ENCODE peak calls at places on chromosomes 6 and 20, in four cellular contexts. C is H1, D is HepG2, L is K562. Q is an unnamed sample.

GRCh38 chr6:50826803-50827202 is 8.1 kb downstream of the TFAP2B start:
- DNase-seq in C (no peak), D (no peak), L (no peak), Q (no peak)

GRCh38 chr6:18025591-18025990 is 38.2 kb upstream of the KIF13A start:
- DNase-seq in C (no peak), D (no peak), L (no peak), Q (no peak)

GRCh38 chr20:6185268-6185667 is 62.4 kb upstream of the FERMT1 start:
- DNase-seq in C (no peak), D (no peak), L (no peak), Q (no peak)

GRCh38 chr6:41692080-41692675 is 43.2 kb downstream of the TFEB start:
- DNase-seq in C (no peak), D (no peak), L (no peak), Q (no peak)

GRCh38 chr6:143110996-143111395 is 50.3 kb downstream of the AIG1 start:
- DNase-seq in C (no peak), D (no peak), L (no peak), Q (no peak)

GRCh38 chr6:129426343-129426742 is 283.6 kb downstream of the ARHGAP18 start:
- DNase-seq in C (no peak), D (no peak), L (no peak), Q (no peak)

GRCh38 chr6:151627689-151628444 is 134.1 kb downstream of the CCDC170 start:
- DNase-seq in C (no peak), D (peak), L (no peak), Q (no peak)

GRCh38 chr6:7784248-7784647 is 58.3 kb downstream of the BMP6 start:
- DNase-seq in C (no peak), D (no peak), L (no peak), Q (no peak)

GRCh38 chr20:60984666-60985065 is 267.4 kb upstream of the CDH4 start:
- DNase-seq in C (no peak), D (no peak), L (no peak), Q (no peak)

GRCh38 chr6:30570760-30571084 is 520 bp upstream of the ABCF1 start:
- DNase-seq in C (no peak), D (no peak), L (no peak), Q (peak)

GRCh38 chr20:53890434-53891305 is 179.7 kb downstream of the BCAS1 start:
- DNase-seq in C (no peak), D (no peak), L (no peak), Q (no peak)

GRCh38 chr20:50027611-50028105 is 44.9 kb downstream of the SNAI1 start:
- DNase-seq in C (no peak), D (no peak), L (no peak), Q (peak)

GRCh38 chr6:21935561-21936028 is 342.0 kb downstream of the SOX4 start:
- DNase-seq in C (no peak), D (peak), L (peak), Q (no peak)

GRCh38 chr20:58084566-58084965 is 143.9 kb downstream of the ANKRD60 start:
- DNase-seq in C (peak), D (no peak), L (no peak), Q (no peak)

GRCh38 chr6:79076160-79076559 is 1.9 kb downstream of the PHIP start:
- DNase-seq in C (no peak), D (peak), L (peak), Q (no peak)

GRCh38 chr20:7841291-7841966 is 98.8 kb downstream of the HAO1 start:
- DNase-seq in C (no peak), D (no peak), L (no peak), Q (peak)

GRCh38 chr6:30151580-30151979 is 9.4 kb downstream of the TRIM10 start:
- DNase-seq in C (no peak), D (no peak), L (peak), Q (no peak)

GRCh38 chr20:60057866-60058807 is 99.9 kb downstream of the CDH26 start:
- DNase-seq in C (peak), D (no peak), L (peak), Q (no peak)

GRCh38 chr6:107235007-107235406 is 119.7 kb upstream of the BEND3 start:
- DNase-seq in C (no peak), D (peak), L (no peak), Q (no peak)

GRCh38 chr6:110654096-110654820 is 161.0 kb downstream of the CDK19 start:
- DNase-seq in C (no peak), D (peak), L (no peak), Q (peak)

GRCh38 chr6:170026272-170027110 is 264.4 kb downstream of the DLL1 start:
- DNase-seq in C (no peak), D (no peak), L (no peak), Q (no peak)

GRCh38 chr6:156686429-156686939 is 90.7 kb upstream of the ARID1B start:
- DNase-seq in C (no peak), D (peak), L (no peak), Q (peak)

GRCh38 chr6:14396826-14397517 is 279.4 kb downstream of the CD83 start:
- DNase-seq in C (peak), D (no peak), L (peak), Q (no peak)

GRCh38 chr6:53735896-53736295 is 58.9 kb upstream of the LRRC1 start:
- DNase-seq in C (no peak), D (no peak), L (no peak), Q (no peak)

GRCh38 chr6:75481394-75481793 is 12.2 kb downstream of the FILIP1 start:
- DNase-seq in C (no peak), D (no peak), L (no peak), Q (no peak)

GRCh38 chr20:36197271-36197670 is 39.0 kb upstream of the AAR2 start:
- DNase-seq in C (no peak), D (no peak), L (no peak), Q (no peak)

GRCh38 chr20:58155148-58155925 is 73.1 kb downstream of the ANKRD60 start:
- DNase-seq in C (no peak), D (no peak), L (no peak), Q (no peak)

GRCh38 chr6:54060286-54060685 is 51.0 kb upstream of the MLIP start:
- DNase-seq in C (no peak), D (no peak), L (no peak), Q (no peak)

GRCh38 chr6:37517411-37517812 is 17.7 kb upstream of the CCDC167 start:
- DNase-seq in C (no peak), D (no peak), L (no peak), Q (no peak)
- TF ChIP-seq JUN in C (no peak), D (no peak), L (no peak), Q (no peak)

DNA sequence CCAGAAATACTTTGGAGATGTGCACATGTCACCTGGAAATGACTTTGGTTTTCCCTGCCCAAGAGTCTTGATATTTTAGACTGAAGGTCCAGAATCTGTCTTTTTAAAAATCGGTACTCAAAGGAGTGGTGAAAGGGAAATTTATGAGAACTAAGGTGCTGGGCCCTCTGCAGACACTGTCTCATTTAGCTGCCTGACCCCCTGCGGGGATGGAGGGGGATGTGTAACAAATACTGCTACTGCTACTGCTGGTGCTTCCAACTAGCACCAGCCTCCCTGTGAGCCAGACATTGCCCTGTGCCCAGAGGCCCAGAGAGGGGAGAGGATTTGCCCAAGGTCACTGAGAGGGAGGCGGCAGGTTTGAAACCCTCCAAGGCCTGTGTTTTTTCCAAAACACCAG is 7.0 kb downstream of the SCRT2 start:
- DNase-seq in C (no peak), D (no peak), L (no peak), Q (no peak)
- TF ChIP-seq MAFK in C (no peak), D (no peak), L (no peak), Q (no peak)

DNA sequence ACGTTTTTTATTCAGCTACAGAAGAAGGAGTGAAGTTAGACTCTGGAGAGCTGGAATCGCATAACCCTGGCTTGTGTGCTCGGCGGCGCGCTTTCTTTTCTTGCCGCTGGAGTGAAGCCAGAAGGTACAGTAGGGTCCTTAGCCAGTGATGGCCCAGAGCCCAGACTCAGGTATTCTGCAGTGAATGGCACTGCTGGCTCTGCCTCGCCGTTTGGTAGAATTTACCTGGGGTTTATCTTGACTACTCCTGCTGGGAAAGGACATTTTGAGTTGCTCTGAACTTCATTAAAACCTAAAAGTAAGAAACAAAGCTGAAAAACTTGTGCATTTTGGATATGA is 56.9 kb upstream of the TIAM2 start:
- DNase-seq in C (no peak), D (no peak), L (no peak), Q (no peak)
- TF ChIP-seq JUN in C (no peak), D (no peak), L (no peak), Q (no peak)

DNA sequence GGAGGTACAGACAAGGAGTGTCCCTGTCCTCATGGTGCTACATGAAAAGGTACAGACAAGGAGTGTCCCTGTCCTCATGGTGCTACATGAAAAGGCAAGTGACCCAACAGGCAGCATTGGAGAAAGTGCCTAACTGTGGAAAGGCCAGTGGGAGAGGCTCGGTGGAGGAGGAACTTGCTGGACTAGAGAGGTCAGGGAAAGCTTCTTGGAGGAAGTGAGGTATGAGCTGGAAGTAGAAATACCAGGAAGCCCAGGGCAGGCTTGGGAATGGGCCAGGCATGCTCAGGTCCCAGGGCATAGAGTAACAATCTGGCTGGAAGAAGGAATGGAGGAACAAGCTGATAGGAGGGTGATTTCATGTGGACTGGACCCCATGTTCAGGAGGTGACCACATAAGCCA is 59.8 kb upstream of the FNDC1 start:
- DNase-seq in C (no peak), D (no peak), L (no peak), Q (no peak)
- TF ChIP-seq MAFK in C (no peak), D (no peak), L (no peak), Q (no peak)

DNA sequence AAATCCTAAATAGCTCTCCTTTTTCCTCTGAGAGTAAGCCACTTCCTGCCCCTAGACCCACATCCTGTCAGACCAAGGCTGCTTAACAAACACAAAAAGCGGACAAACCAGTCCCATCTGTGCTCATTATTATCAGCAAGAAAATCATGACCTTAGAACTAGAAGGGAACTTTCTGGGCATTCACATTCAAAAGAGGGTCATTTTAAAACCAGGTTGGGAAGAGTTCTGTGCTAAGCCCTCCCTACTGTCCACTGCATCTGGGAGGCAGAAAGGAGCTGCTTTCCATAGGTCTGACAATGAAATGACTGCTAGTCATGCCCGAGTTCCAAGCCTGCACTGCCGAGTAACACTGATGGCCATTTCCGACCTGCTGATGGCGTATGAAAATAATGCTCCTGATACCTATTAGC is 15.4 kb downstream of the EZR start:
- DNase-seq in C (no peak), D (no peak), L (no peak), Q (no peak)
- TF ChIP-seq JUN in C (no peak), D (no peak), L (no peak), Q (no peak)

GRCh38 chr6:108653864-108654402 is 93.2 kb downstream of the FOXO3 start:
- DNase-seq in C (no peak), D (no peak), L (no peak), Q (no peak)
- TF ChIP-seq MAFK in C (no peak), D (no peak), L (no peak), Q (no peak)

DNA sequence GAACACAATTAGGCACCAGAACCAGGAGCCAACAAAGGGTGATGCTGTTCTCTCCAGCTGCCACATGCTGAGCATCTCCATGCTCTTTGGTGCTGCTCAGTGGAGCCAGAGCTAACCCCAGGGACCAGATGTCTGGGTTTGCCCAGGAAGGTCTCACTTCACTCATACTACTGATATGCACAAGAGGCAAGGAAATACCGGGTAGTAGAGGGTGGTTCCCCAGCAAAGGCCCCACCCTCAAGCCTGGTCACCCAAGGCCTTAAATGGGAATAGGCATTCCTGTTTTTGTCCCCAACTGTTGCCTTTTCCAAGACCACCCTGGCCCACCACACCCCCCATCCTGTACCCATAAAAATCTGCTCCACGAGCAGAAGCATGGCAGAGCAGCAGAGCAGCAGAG is 204.5 kb upstream of the TAB2 start:
- DNase-seq in C (no peak), D (no peak), L (no peak), Q (no peak)
- TF ChIP-seq JUN in C (no peak), D (no peak), L (no peak), Q (no peak)

GRCh38 chr6:66731310-66731709 is 1024.3 kb upstream of the EYS start:
- DNase-seq in C (no peak), D (no peak), L (no peak), Q (no peak)
- TF ChIP-seq MAFK in C (no peak), D (no peak), L (no peak), Q (no peak)